ENCODE peak calls at places on chromosomes 6 and 20, in four cellular contexts. Q, O, E and K are unnamed samples. For H3K27me3, the result is how much of the 10 kb centered on the place peaks cover.

GRCh38 chr20:59560588-59561227 is 43.6 kb upstream of the PHACTR3 start:
- DNase-seq in O (no peak), Q (no peak), E (peak), K (no peak)

GRCh38 chr6:44190712-44191111 is 26.0 kb upstream of the MYMX start:
- DNase-seq in O (no peak), E (no peak), Q (no peak), K (no peak)

GRCh38 chr20:58550661-58551060 is 35.5 kb upstream of the APCDD1L start:
- DNase-seq in E (peak), Q (no peak), O (no peak), K (no peak)

GRCh38 chr20:9143926-9144325 is 75.0 kb downstream of the PLCB4 start:
- DNase-seq in O (no peak), E (no peak), Q (no peak), K (no peak)

GRCh38 chr20:34410331-34410730 is 47.3 kb downstream of the ITCH start:
- DNase-seq in E (no peak), O (no peak), Q (no peak), K (no peak)

GRCh38 chr6:166516256-166516655 is 70.2 kb downstream of the RAMACL start:
- DNase-seq in O (no peak), E (no peak), Q (no peak), K (no peak)

GRCh38 chr6:8392569-8392968 is 42.8 kb downstream of the SLC35B3 start:
- DNase-seq in E (no peak), Q (no peak), O (peak), K (no peak)

GRCh38 chr6:156782691-156783320 is 5.6 kb downstream of the ARID1B start:
- DNase-seq in E (no peak), Q (no peak), O (no peak), K (no peak)

GRCh38 chr20:34884260-34884659 is 7.8 kb downstream of the ACSS2 start:
- DNase-seq in O (no peak), Q (no peak), E (no peak), K (no peak)

GRCh38 chr20:6169251-6169650 is 46.4 kb upstream of the FERMT1 start:
- DNase-seq in Q (no peak), O (no peak), E (peak), K (no peak)

GRCh38 chr20:38127011-38127621 is 38.0 kb downstream of the TGM2 start:
- DNase-seq in E (peak), O (no peak), Q (peak), K (peak)

GRCh38 chr6:33578164-33578563 is 1.9 kb downstream of the BAK1 start:
- DNase-seq in E (no peak), O (no peak), Q (no peak), K (no peak)

GRCh38 chr6:87908978-87909802 is 138.5 kb upstream of the SPACA1 start:
- DNase-seq in O (no peak), Q (no peak), E (peak), K (no peak)

GRCh38 chr6:44133003-44133931 is 5.9 kb downstream of the TMEM63B start:
- DNase-seq in O (peak), E (no peak), Q (peak), K (no peak)

GRCh38 chr6:45746046-45746445 is 269.6 kb downstream of the CLIC5 start:
- DNase-seq in Q (no peak), E (peak), O (no peak), K (no peak)

GRCh38 chr6:95325858-95326257 is 251.5 kb upstream of the MANEA start:
- DNase-seq in E (no peak), O (no peak), Q (no peak), K (no peak)

GRCh38 chr20:19802099-19802491 is 44.0 kb downstream of the RIN2 start:
- DNase-seq in E (no peak), O (no peak), Q (no peak), K (no peak)

GRCh38 chr6:157313531-157314467 is 9.5 kb downstream of the TMEM242 start:
- DNase-seq in E (no peak), Q (no peak), O (no peak), K (no peak)

GRCh38 chr6:69704916-69705315 is 91.9 kb downstream of the LMBRD1 start:
- DNase-seq in E (peak), O (no peak), Q (no peak), K (no peak)

GRCh38 chr6:21738180-21739094 is 144.9 kb downstream of the SOX4 start:
- DNase-seq in Q (no peak), O (no peak), E (no peak), K (no peak)

GRCh38 chr20:44460795-44461141 is 14.9 kb upstream of the TTPAL start:
- DNase-seq in Q (no peak), E (no peak), O (no peak), K (no peak)

GRCh38 chr20:9407805-9408421 is 106.5 kb upstream of the LAMP5 start:
- DNase-seq in Q (peak), E (peak), O (peak), K (peak)

GRCh38 chr6:135522975-135523692 is 25.6 kb upstream of the AHI1 start:
- DNase-seq in O (no peak), E (peak), Q (no peak), K (no peak)

GRCh38 chr6:156316613-156317012 is 460.6 kb upstream of the ARID1B start:
- DNase-seq in E (no peak), O (no peak), Q (no peak), K (no peak)

DNA sequence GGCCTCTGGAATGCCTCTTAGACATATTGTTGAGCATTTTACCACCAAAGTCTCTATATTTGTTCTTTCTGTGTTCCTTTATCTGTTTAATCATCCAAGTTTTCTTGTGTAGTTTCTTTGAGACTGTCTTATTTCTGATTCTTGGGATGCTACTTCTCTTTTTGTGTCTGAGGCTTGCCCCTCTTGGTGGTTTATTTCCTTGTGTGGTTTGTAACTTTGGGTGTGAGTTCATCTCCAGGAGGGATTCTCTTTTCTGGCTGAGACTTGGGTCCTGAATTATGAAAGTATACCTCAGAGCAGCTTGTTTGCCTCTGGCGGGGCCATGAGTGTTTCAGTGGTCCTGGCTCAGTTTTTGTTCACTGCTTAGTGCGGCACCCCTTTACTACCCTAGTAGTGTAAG is 33.9 kb downstream of the PPARD start:
- DNase-seq in O (no peak), E (no peak), Q (no peak), K (no peak)
- H3K27ac ChIP-seq in O (no peak), E (peak), Q (no peak), K (no peak)

DNA sequence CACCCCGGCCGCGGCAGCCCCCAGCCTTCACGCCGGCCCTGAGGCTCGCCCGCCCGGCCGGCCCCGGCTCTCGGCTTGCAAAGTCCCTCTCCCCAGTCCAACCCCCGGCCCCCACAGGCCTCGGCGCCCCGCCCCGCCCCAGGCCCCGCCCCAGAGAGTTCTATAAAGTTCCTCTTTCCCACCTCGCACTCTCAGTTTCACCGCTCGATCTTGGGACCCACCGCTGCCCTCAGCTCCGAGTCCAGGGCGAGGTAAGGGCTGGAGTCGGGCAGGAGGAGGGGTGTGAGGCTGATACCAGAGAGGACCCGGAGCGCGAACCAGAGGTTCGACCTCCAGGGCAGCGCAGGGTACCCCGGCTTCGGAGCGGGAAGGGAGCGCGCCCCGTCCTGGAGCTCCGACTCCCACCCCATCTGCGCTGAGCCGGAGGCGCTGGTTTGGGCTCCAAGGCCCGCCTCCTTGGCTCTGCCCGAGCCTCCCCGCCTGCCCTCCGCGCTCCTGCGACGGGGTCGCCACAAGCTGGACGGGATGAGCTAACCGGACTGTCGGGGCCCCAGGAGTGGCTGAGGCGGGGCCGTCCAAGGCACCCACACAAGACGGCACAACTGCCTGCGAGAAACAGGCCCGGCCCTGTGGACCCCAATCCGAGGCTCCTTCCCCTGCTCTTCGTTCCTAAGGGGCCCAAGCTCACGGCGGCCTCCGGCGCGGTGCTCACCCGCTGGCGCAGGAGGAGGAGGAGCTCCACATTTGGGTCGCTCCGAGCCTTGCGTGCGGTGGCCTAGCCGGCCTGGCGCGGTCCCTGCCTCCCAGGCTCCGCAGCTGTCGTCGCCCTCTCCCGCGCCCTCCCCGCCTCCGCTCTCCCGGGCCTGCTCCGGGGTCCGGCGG is at the start of gene IRF4:
- DNase-seq in E (no peak), Q (no peak), O (peak), K (no peak)
- H3K4me3 ChIP-seq in E (peak), Q (peak), O (peak), K (peak)

GRCh38 chr6:159038914-159039884 is 5.6 kb downstream of the TAGAP start:
- DNase-seq in O (no peak), E (no peak), Q (no peak), K (no peak)
- H3K27me3 ChIP-seq in O (under half), E (under half), Q (under half), K (under half)

DNA sequence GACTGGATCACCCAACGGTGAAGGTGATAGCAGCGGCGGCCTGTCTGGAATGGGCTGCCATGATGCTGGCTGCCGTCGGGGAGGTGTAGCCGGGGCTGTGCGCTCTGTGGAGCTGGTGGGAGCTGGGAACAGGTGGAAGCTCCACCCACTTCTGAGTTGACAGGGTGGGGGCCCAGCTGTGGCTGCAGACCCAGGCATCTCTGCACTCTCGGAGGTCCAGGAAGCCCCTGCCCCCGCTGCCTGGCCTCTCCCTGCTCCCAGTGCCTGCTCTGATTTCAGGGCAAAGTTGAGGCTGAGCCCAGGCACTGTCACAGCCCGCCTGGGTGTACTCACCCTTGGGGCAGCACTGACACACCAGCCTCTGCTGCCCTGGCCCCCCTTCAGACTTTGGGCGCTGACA is 18.1 kb upstream of the CHRNA4 start:
- DNase-seq in O (no peak), Q (no peak), E (no peak), K (no peak)
- H3K27ac ChIP-seq in O (no peak), Q (no peak), E (no peak), K (no peak)

DNA sequence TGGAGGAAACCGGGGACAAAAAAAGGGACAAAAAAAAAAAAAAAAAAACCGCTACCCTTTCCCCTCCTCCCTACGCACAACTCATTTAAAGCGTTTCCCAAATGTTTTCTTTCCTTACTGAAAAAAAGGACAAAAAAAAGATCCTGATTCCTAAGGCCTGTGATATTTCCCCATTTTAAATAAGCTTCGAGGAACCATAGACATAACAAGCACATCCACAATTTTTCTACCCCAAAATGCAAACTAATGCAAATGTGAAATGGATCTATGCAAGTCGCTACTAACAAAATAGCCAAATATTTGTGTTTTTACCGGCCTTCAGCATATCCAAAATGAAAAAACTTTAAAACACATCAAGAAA is 1.4 kb upstream of the ZNF217 start:
- DNase-seq in E (no peak), Q (no peak), O (no peak), K (no peak)
- H3K4me3 ChIP-seq in E (peak), Q (peak), O (peak), K (peak)